ENCODE peak calls at places on chromosomes 3 and 15, in six cellular contexts. K, S, O, E, M and W are unnamed samples.

GRCh38 chr3:70006089-70006488 is 6.6 kb downstream of the SAMMSON start:
- DNase-seq in O (no peak), E (no peak), M (no peak), S (no peak), K (no peak), W (no peak)

GRCh38 chr3:63960048-63960711 is 48.0 kb upstream of the SCAANT1 start:
- DNase-seq in M (no peak), K (no peak), E (peak; percentile 78), O (no peak), S (peak; percentile 4), W (peak; percentile 27)

GRCh38 chr15:26838742-26839460 is 28.0 kb upstream of the GABRA5 start:
- DNase-seq in E (no peak), M (peak; percentile 82), S (no peak), K (no peak), O (no peak), W (no peak)

GRCh38 chr15:97995881-97996603 is 35.5 kb downstream of the ARRDC4 start:
- DNase-seq in E (peak; percentile 31), K (no peak), M (peak; percentile 45), S (no peak), O (no peak), W (peak; percentile 65)

GRCh38 chr15:67188551-67189218 is 65.8 kb downstream of the AAGAB start:
- DNase-seq in M (no peak), S (no peak), O (no peak), E (peak; percentile 71), K (peak; percentile 7), W (no peak)

GRCh38 chr15:98124576-98124975 is 164.1 kb downstream of the ARRDC4 start:
- DNase-seq in K (no peak), E (peak; percentile 2), S (no peak), O (no peak), M (no peak), W (no peak)

GRCh38 chr15:77022646-77023575 is 28.0 kb downstream of the PSTPIP1 start:
- DNase-seq in M (peak; percentile 18), E (no peak), S (no peak), O (no peak), K (no peak), W (no peak)

GRCh38 chr15:52924641-52925040 is 134.5 kb upstream of the ONECUT1 start:
- DNase-seq in E (no peak), K (no peak), S (no peak), O (no peak), M (no peak), W (no peak)

GRCh38 chr3:67819447-67819846 is 165.0 kb upstream of the SUCLG2 start:
- DNase-seq in K (no peak), E (no peak), O (no peak), S (no peak), M (peak; percentile 38), W (peak; percentile 3)
- TF ChIP-seq CTCF in K (peak; percentile 17), E (no peak), O (no peak), S (no peak), M (peak; percentile 71), W (no peak)

GRCh38 chr15:78907577-78907976 is 34.9 kb downstream of the MORF4L1 start:
- DNase-seq in K (no peak), E (no peak), S (no peak), M (peak; percentile 65), O (no peak), W (no peak)
- TF ChIP-seq CTCF in K (peak; percentile 13), E (peak; percentile 28), S (no peak), M (peak; percentile 64), O (no peak), W (no peak)

DNA sequence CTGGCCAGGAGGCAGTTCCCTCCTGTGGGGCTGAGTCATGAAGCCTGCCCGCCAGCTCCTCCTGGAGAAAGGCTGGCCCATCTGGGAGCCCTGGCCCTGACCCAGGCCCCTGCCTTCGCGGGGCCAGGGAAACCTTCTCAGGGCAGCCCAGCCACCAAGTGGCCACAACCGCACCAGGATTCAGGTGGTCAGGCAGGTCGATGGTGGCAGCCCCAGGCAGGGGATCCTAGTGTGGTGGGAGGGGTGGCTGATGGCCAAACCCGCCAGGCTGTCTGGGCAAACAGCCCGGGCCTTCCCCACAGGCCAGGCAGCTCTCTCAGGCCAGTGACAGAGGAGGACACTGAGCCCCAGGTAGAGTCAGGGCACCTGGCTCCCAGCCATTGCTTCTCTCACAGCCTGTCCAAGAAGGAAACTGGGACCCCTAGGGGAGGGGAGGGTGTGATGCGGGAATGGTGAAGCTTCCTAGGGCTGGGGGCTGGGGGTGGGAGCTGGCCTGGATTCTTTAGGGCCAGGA is 1.2 kb downstream of the TWF2 start:
- DNase-seq in S (peak; percentile 51), K (no peak), M (peak; percentile 68), E (peak; percentile 91), O (peak; percentile 70), W (peak; percentile 75)
- TF ChIP-seq CTCF in S (no peak), K (no peak), M (no peak), E (no peak), O (no peak), W (no peak)

GRCh38 chr15:85337398-85338074 is 42.9 kb upstream of the AKAP13 start:
- DNase-seq in M (no peak), E (no peak), O (no peak), S (no peak), K (no peak), W (no peak)

GRCh38 chr15:85336870-85337269 is 43.5 kb upstream of the AKAP13 start:
- DNase-seq in E (no peak), S (no peak), K (no peak), M (no peak), O (no peak), W (no peak)

GRCh38 chr15:85334241-85334640 is 46.2 kb upstream of the AKAP13 start:
- DNase-seq in E (no peak), K (no peak), M (no peak), S (no peak), O (no peak), W (no peak)

GRCh38 chr15:85333132-85333831 is 47.1 kb upstream of the AKAP13 start:
- DNase-seq in M (no peak), K (no peak), S (no peak), O (no peak), E (peak; percentile 98), W (no peak)

GRCh38 chr15:85335193-85335939 is 45.0 kb upstream of the AKAP13 start:
- DNase-seq in E (no peak), M (no peak), K (no peak), O (no peak), S (no peak), W (no peak)
- TF ChIP-seq CTCF in E (no peak), M (no peak), K (no peak), O (no peak), S (no peak), W (no peak)